ENCODE peak calls at places on chromosomes 3 and 15, in four cellular contexts. Y, T, Z and M are unnamed samples.

GRCh38 chr3:98921957-98922356 is 20.5 kb upstream of the DCBLD2 start:
- DNase-seq in Y (no peak), T (no peak), Z (no peak), M (no peak)

GRCh38 chr15:71817351-71817750 is 7.0 kb downstream of the NR2E3 start:
- DNase-seq in Y (no peak), T (no peak), Z (no peak), M (no peak)

GRCh38 chr15:73926191-73927002 is at the start of gene LOXL1:
- DNase-seq in Y (peak; percentile 23), T (no peak), Z (peak; percentile 48), M (peak; percentile 71)

GRCh38 chr3:191005790-191006189 is 143.3 kb upstream of the GMNC start:
- DNase-seq in Y (no peak), T (peak; percentile 34), Z (no peak), M (peak; percentile 12)

GRCh38 chr3:158846803-158847465 is 45.1 kb downstream of the MFSD1 start:
- DNase-seq in Y (no peak), T (no peak), Z (no peak), M (no peak)

GRCh38 chr15:52857471-52857870 is 67.3 kb upstream of the ONECUT1 start:
- DNase-seq in Y (no peak), T (no peak), Z (no peak), M (no peak)

GRCh38 chr3:48957006-48957705 is 32.9 kb upstream of the P4HTM start:
- DNase-seq in Y (no peak), T (no peak), Z (no peak), M (no peak)

GRCh38 chr15:60651734-60652141 is 172.8 kb upstream of the ICE2 start:
- DNase-seq in Y (no peak), T (no peak), Z (no peak), M (no peak)

GRCh38 chr15:69719527-69719926 is 266.9 kb downstream of the RPLP1 start:
- DNase-seq in Y (no peak), T (no peak), Z (no peak), M (no peak)

GRCh38 chr3:64344721-64345207 is 119.5 kb upstream of the PRICKLE2 start:
- DNase-seq in Y (no peak), T (peak; percentile 75), Z (no peak), M (peak; percentile 42)

GRCh38 chr3:184946922-184947321 is 135.0 kb downstream of the VPS8 start:
- DNase-seq in Y (no peak), T (no peak), Z (no peak), M (no peak)

GRCh38 chr15:99155961-99156443 is 51.1 kb downstream of the SYNM start:
- DNase-seq in Y (peak; percentile 58), T (no peak), Z (peak; percentile 22), M (no peak)

GRCh38 chr3:11820540-11821041 is 26.1 kb downstream of the TAMM41 start:
- DNase-seq in Y (no peak), T (no peak), Z (no peak), M (no peak)

GRCh38 chr3:113844622-113845222 is 6.1 kb downstream of the GRAMD1C start:
- DNase-seq in Y (peak; percentile 39), T (no peak), Z (peak; percentile 15), M (no peak)

GRCh38 chr3:100269410-100270217 is 8.8 kb downstream of the TBC1D23 start:
- DNase-seq in Y (no peak), T (no peak), Z (no peak), M (no peak)

GRCh38 chr15:40289140-40289775 is 6.4 kb upstream of the ANKRD63 start:
- DNase-seq in Y (no peak), T (no peak), Z (no peak), M (no peak)

GRCh38 chr15:33328105-33328504 is 17.3 kb downstream of the RYR3 start:
- DNase-seq in Y (no peak), T (no peak), Z (no peak), M (no peak)

GRCh38 chr15:49103676-49104075 is 51.7 kb downstream of the COPS2 start:
- DNase-seq in Y (no peak), T (no peak), Z (no peak), M (no peak)
- TF ChIP-seq ATF2 in Y (no peak), T (no peak), Z (no peak), M (no peak)

GRCh38 chr3:150158974-150159625 is 188.4 kb upstream of the PFN2 start:
- DNase-seq in Y (no peak), T (no peak), Z (no peak), M (no peak)
- TF ChIP-seq ATF3 in Y (no peak), T (no peak), Z (no peak), M (no peak)

DNA sequence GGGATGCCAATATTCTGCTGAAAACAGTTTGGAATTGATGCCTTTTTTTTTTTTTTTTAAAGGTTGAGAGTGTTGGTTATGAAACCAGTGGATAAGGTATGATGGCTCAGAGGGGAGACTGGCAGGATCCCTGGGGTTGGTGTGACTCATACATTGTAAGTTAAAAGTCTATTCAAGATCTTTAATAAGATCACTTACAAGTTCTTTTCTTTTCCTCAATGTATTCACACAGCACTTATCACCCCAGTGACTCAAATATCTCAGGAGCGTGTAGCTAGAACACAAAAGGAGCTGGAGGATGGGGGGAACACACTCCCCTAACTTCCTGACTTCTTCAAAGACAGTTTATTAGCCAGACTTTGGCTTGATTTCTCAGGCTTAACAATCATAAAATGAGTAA is 285.2 kb downstream of the SV2B start:
- DNase-seq in Y (no peak), T (no peak), Z (no peak), M (no peak)
- TF ChIP-seq JUN in Y (no peak), T (no peak), Z (no peak), M (no peak)

DNA sequence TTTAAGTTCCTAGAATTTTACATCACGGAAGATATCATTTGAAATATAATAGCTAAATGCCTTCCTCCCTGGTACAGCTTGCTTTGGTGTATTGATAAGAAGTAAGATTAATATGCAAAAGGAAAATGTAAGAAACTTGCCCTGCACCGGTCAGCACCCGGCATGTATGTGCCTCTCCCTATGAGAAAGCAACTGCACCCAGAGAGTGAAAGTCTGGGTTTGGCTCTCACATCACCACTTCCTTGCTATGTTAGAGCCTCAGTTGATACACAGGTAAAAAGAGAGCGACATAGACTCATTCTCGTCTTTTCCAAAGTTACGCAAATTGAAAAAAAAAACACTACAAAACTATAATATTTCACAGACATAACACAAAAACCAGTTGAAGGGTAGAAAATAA is 96.7 kb downstream of the FOXP1 start:
- DNase-seq in Y (no peak), T (no peak), Z (no peak), M (no peak)
- TF ChIP-seq ATF2 in Y (no peak), T (no peak), Z (no peak), M (no peak)

DNA sequence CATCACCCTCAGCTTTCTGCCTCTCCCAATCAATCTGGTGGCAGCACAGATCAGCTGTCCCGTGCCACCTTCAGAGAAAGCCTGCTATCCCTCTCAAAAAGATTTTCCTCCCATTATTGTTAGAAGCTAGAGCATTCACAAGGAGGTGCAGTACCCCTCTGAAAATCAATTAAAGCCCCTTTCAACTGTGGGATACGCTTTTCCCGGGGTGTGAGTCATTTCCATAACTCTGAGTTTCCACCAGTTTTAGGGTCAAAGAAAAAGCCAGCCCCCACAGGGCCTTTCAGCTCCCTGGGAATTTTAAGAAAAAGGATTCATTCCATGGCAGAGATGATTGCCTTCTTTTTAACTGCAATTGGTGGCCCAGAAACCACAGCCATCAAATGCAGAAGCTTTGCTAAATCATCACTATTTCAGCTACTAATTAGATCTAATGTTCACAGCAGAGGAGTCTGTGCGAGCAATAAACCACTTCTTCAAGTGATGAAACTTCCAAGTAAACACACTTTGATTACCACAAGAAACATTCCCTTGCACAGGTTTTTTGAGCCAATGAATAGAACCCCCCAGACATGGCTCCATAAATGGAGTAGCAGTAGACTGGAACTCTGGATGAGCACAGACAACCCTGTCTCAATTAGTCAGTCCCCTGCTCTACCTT is 270.0 kb upstream of the TPRG1 start:
- DNase-seq in Y (no peak), T (no peak), Z (no peak), M (no peak)
- TF ChIP-seq ATF3 in Y (no peak), T (no peak), Z (no peak), M (no peak)

GRCh38 chr3:157335677-157336076 is 101.0 kb upstream of the PTX3 start:
- DNase-seq in Y (no peak), T (peak; percentile 51), Z (no peak), M (peak; percentile 26)
- TF ChIP-seq JUN in Y (no peak), T (no peak), Z (no peak), M (no peak)